ENCODE peak calls at places on chromosomes 4 and X, in four cellular contexts. K is cardiac fibroblast, D is ascending aorta, A is brain microvascular endothelial cell. Q is an unnamed sample.

GRCh38 chr4:10033191-10033881 is 12.0 kb upstream of the SLC2A9 start:
- DNase-seq in K (peak; percentile 86), D (no peak), A (peak; percentile 87), Q (peak; percentile 6)

GRCh38 chr4:172706000-172706399 is 462.6 kb upstream of the GALNT7 start:
- DNase-seq in K (no peak), D (no peak), A (no peak), Q (no peak)

GRCh38 chr4:75338352-75338880 is 175.8 kb downstream of the RCHY1 start:
- DNase-seq in K (no peak), D (no peak), A (no peak), Q (peak; percentile 6)

GRCh38 chr4:20639346-20639745 is 60.9 kb upstream of the PACRGL start:
- DNase-seq in K (no peak), D (no peak), A (no peak), Q (no peak)

GRCh38 chr4:73828945-73829344 is 7.5 kb upstream of the CXCL6 start:
- DNase-seq in K (peak; percentile 94), D (no peak), A (peak; percentile 59), Q (no peak)

GRCh38 chr4:88291003-88291402 is 6.6 kb upstream of the PPM1K start:
- DNase-seq in K (peak; percentile 43), D (no peak), A (peak; percentile 32), Q (no peak)

GRCh38 chr4:180164799-180165198 is 2078.4 kb upstream of the TENM3 start:
- DNase-seq in K (no peak), D (no peak), A (no peak), Q (no peak)

GRCh38 chrX:120791013-120791643 is 84.5 kb downstream of the CT47B1 start:
- DNase-seq in K (peak; percentile 76), D (peak; percentile 14), A (peak; percentile 60), Q (peak; percentile 69)

GRCh38 chrX:23525531-23525930 is 141.8 kb upstream of the PRDX4 start:
- DNase-seq in K (no peak), D (no peak), A (no peak), Q (peak; percentile 67)

GRCh38 chrX:113929004-113929403 is 654.9 kb upstream of the HTR2C start:
- DNase-seq in K (peak; percentile 48), D (no peak), A (peak; percentile 19), Q (peak; percentile 9)

GRCh38 chr4:110475881-110476818 is at the start of gene ENPEP:
- DNase-seq in K (no peak), D (no peak), A (peak; percentile 24), Q (no peak)

GRCh38 chrX:118824173-118824782 is 654 bp downstream of the ZCCHC12 start:
- DNase-seq in K (no peak), D (no peak), A (no peak), Q (no peak)

GRCh38 chrX:70033348-70033747 is 16.4 kb downstream of the AWAT2 start:
- DNase-seq in K (peak; percentile 58), D (no peak), A (peak; percentile 22), Q (no peak)

GRCh38 chr4:121228851-121229250 is 64.7 kb upstream of the TNIP3 start:
- DNase-seq in K (no peak), D (no peak), A (no peak), Q (no peak)

GRCh38 chr4:112775801-112776200 is 138.9 kb downstream of the LARP7 start:
- DNase-seq in K (no peak), D (no peak), A (no peak), Q (no peak)

GRCh38 chr4:6907658-6908191 is 1.9 kb upstream of the TBC1D14 start:
- DNase-seq in K (peak; percentile 42), D (no peak), A (no peak), Q (no peak)

GRCh38 chr4:56618734-56619133 is 62.4 kb downstream of the HOPX start:
- DNase-seq in K (no peak), D (no peak), A (no peak), Q (no peak)

GRCh38 chr4:37723067-37723466 is 36.9 kb upstream of the RELL1 start:
- DNase-seq in K (no peak), D (no peak), A (no peak), Q (no peak)

GRCh38 chrX:861335-861890 is 230.8 kb downstream of the SHOX start:
- DNase-seq in K (no peak), D (no peak), A (peak; percentile 35), Q (no peak)

GRCh38 chrX:127558811-127559210 is 493.4 kb downstream of the ACTRT1 start:
- DNase-seq in K (no peak), D (no peak), A (no peak), Q (no peak)

GRCh38 chr4:87060957-87061356 is 126.1 kb downstream of the AFF1 start:
- DNase-seq in K (peak; percentile 71), D (no peak), A (peak; percentile 54), Q (peak; percentile 72)

GRCh38 chrX:39821011-39821708 is 276.6 kb downstream of the BCOR start:
- DNase-seq in K (peak; percentile 17), D (no peak), A (no peak), Q (no peak)

GRCh38 chr4:828641-829271 is 2.8 kb upstream of the CPLX1 start:
- DNase-seq in K (peak; percentile 16), D (no peak), A (no peak), Q (no peak)

GRCh38 chr4:829291-829690 is 3.4 kb upstream of the CPLX1 start:
- DNase-seq in K (no peak), D (no peak), A (no peak), Q (no peak)

GRCh38 chr4:825969-826330 is at the start of gene CPLX1:
- DNase-seq in K (no peak), D (no peak), A (no peak), Q (peak; percentile 22)

GRCh38 chr4:826508-827208 is 729 bp upstream of the CPLX1 start:
- DNase-seq in K (no peak), D (no peak), A (no peak), Q (no peak)

GRCh38 chr4:827209-828081 is 1.5 kb upstream of the CPLX1 start:
- DNase-seq in K (no peak), D (no peak), A (no peak), Q (no peak)
- H3K4me3 ChIP-seq in K (no peak overlapping the region), D (no peak overlapping the region), A (no peak overlapping the region), Q (no peak overlapping the region)

DNA sequence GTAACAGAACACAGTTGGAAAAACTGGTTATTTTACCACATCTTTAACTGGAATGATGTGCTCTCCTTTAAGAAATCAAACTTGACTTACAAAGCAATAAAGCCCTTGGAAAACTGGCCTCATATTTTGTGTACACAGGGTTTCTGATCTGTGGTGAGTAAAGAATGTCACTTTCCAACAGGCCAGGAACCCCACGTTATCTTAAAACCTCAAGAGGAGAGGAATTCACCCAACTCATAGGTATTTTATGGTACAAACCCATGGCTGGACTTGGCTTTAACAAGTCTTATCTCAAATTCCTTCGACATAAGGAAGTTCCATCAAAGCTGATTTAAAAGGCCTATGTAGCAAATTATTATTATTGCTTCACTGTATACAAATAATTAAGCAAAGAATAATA is 1735.1 kb downstream of the PCDH7 start:
- DNase-seq in K (no peak), D (no peak), A (peak; percentile 45), Q (no peak)
- H3K4me3 ChIP-seq in K (no peak overlapping the region), D (no peak overlapping the region), A (no peak overlapping the region), Q (no peak overlapping the region)

DNA sequence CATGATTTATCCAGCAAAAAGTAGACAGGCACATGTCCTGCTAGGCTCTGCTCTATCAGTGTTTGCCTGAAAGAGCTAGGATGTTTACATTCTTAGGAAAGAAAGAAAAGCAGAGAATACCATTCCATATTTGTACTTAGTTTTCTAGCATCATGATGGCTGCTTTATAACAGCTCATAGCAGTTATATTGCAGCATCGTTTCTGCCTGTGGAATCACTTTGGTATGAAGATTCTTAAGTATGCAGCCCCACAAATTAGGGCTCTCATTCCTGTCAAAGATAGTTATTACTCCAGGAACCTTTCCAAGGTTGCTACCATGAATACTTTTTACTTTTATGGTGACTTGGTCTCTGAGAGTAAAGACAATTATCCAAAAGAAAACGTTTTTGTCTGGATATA is 119.0 kb upstream of the MYOZ2 start:
- DNase-seq in K (peak; percentile 36), D (no peak), A (no peak), Q (no peak)
- H3K4me3 ChIP-seq in K (no peak overlapping the region), D (no peak overlapping the region), A (no peak overlapping the region), Q (no peak overlapping the region)

GRCh38 chrX:57904481-57904880 is 5.8 kb downstream of the ZXDA start:
- DNase-seq in K (no peak), D (no peak), A (no peak), Q (no peak)

GRCh38 chrX:57902633-57903032 is 7.6 kb downstream of the ZXDA start:
- DNase-seq in K (no peak), D (no peak), A (no peak), Q (no peak)

GRCh38 chrX:57905141-57905540 is 5.1 kb downstream of the ZXDA start:
- DNase-seq in K (peak; percentile 25), D (no peak), A (no peak), Q (no peak)

GRCh38 chrX:57899064-57899463 is 11.2 kb downstream of the ZXDA start:
- DNase-seq in K (no peak), D (no peak), A (no peak), Q (no peak)

GRCh38 chrX:57900961-57901360 is 9.3 kb downstream of the ZXDA start:
- DNase-seq in K (peak; percentile 59), D (no peak), A (peak; percentile 8), Q (no peak)
- H3K4me3 ChIP-seq in K (no peak overlapping the region), D (peak overlapping the region; percentile 26), A (no peak overlapping the region), Q (peak overlapping the region; percentile 3)

DNA sequence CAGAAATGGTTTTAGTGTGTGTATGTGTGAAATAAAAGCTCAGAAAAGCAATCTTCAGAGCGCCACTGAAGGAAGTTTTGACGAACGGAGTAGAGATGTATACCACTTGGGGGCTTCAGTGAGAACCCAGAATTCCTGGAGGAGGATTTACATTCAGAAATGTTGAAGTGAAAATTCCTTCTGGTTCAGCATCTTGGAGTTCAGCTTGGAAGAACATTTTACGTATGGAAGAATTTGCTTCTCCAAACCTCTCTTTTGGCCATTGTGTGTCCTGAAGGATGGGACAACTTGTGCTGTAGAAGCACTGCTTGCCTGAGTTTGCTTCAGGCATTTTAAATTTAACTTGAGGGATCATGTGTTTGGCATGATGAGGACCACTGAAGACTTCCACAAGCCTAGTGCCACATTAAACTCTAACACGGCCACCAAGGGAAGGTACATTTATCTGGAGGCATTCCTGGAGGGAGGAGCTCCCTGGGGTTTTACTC is 704 bp downstream of the SHROOM3 start:
- DNase-seq in K (no peak), D (no peak), A (no peak), Q (no peak)
- H3K4me3 ChIP-seq in K (no peak overlapping the region), D (peak overlapping the region; percentile 57), A (peak overlapping the region; percentile 18), Q (peak overlapping the region; percentile 5)

GRCh38 chr4:30600246-30600645 is 119.9 kb upstream of the PCDH7 start:
- DNase-seq in K (peak; percentile 48), D (no peak), A (no peak), Q (no peak)
- H3K4me3 ChIP-seq in K (no peak overlapping the region), D (no peak overlapping the region), A (no peak overlapping the region), Q (no peak overlapping the region)

Q was measured in MG63.